ENCODE peak calls at places on chromosomes 12 and 14, in six cellular contexts. One of them, this sample, is unnamed.
A peak's percentile ranks its signal among the peaks of the same experiment; 100 is the strongest.

GRCh38 chr12:62191747-62192485 is 68.3 kb upstream of the USP15 start:
- DNase-seq in adipocyte: no peak
- DNase-seq in astrocyte: peak; percentile 34
- DNase-seq in body of pancreas: peak; percentile 8
- DNase-seq in SK-N-SH: peak; percentile 15
- DNase-seq in right atrium auricular region: no peak
- DNase-seq in this sample: no peak

GRCh38 chr14:103905861-103906456 is 22.3 kb upstream of the TDRD9 start:
- DNase-seq in adipocyte: no peak
- DNase-seq in astrocyte: no peak
- DNase-seq in body of pancreas: no peak
- DNase-seq in SK-N-SH: peak; percentile 53
- DNase-seq in right atrium auricular region: no peak
- DNase-seq in this sample: no peak

GRCh38 chr12:111404362-111405148 is 1.2 kb upstream of the SH2B3 start:
- DNase-seq in adipocyte: peak; percentile 41
- DNase-seq in astrocyte: no peak
- DNase-seq in body of pancreas: peak; percentile 36
- DNase-seq in SK-N-SH: peak; percentile 51
- DNase-seq in right atrium auricular region: no peak
- DNase-seq in this sample: peak; percentile 51

GRCh38 chr12:124837958-124838803 is 25.5 kb downstream of the SCARB1 start:
- DNase-seq in adipocyte: peak; percentile 98
- DNase-seq in astrocyte: peak; percentile 98
- DNase-seq in body of pancreas: peak; percentile 91
- DNase-seq in SK-N-SH: peak; percentile 96
- DNase-seq in right atrium auricular region: peak; percentile 81
- DNase-seq in this sample: peak; percentile 34

GRCh38 chr12:76158518-76159321 is 74.2 kb upstream of the NAP1L1 start:
- DNase-seq in adipocyte: peak; percentile 62
- DNase-seq in astrocyte: peak; percentile 78
- DNase-seq in body of pancreas: peak; percentile 56
- DNase-seq in SK-N-SH: peak; percentile 42
- DNase-seq in right atrium auricular region: peak; percentile 63
- DNase-seq in this sample: peak; percentile 39

GRCh38 chr14:68137704-68138619 is 318.4 kb downstream of the RAD51B start:
- DNase-seq in adipocyte: peak; percentile 96
- DNase-seq in astrocyte: peak; percentile 98
- DNase-seq in body of pancreas: peak; percentile 25
- DNase-seq in SK-N-SH: peak; percentile 5
- DNase-seq in right atrium auricular region: peak; percentile 78
- DNase-seq in this sample: peak; percentile 38

GRCh38 chr14:54622189-54622958 is 55.4 kb downstream of the SAMD4A start:
- DNase-seq in adipocyte: no peak
- DNase-seq in astrocyte: no peak
- DNase-seq in body of pancreas: no peak
- DNase-seq in SK-N-SH: no peak
- DNase-seq in right atrium auricular region: no peak
- DNase-seq in this sample: no peak

GRCh38 chr14:94680498-94681288 is 68.5 kb downstream of the SERPINA3 start:
- DNase-seq in adipocyte: no peak
- DNase-seq in astrocyte: no peak
- DNase-seq in body of pancreas: no peak
- DNase-seq in SK-N-SH: no peak
- DNase-seq in right atrium auricular region: no peak
- DNase-seq in this sample: no peak

GRCh38 chr12:41701943-41702601 is 442.6 kb downstream of the GXYLT1 start:
- DNase-seq in adipocyte: no peak
- DNase-seq in astrocyte: no peak
- DNase-seq in body of pancreas: no peak
- DNase-seq in SK-N-SH: no peak
- DNase-seq in right atrium auricular region: no peak
- DNase-seq in this sample: no peak

GRCh38 chr14:97458302-97459137 is 661.3 kb downstream of the VRK1 start:
- DNase-seq in adipocyte: no peak
- DNase-seq in astrocyte: no peak
- DNase-seq in body of pancreas: peak; percentile 47
- DNase-seq in SK-N-SH: peak; percentile 12
- DNase-seq in right atrium auricular region: no peak
- DNase-seq in this sample: no peak

GRCh38 chr12:56206373-56207166 is 15.2 kb downstream of the RNF41 start:
- DNase-seq in adipocyte: peak; percentile 64
- DNase-seq in astrocyte: peak; percentile 31
- DNase-seq in body of pancreas: peak; percentile 77
- DNase-seq in SK-N-SH: peak; percentile 67
- DNase-seq in right atrium auricular region: no peak
- DNase-seq in this sample: peak; percentile 35

GRCh38 chr12:2332947-2333346 is 280.2 kb downstream of the CACNA1C start:
- DNase-seq in adipocyte: no peak
- DNase-seq in astrocyte: peak; percentile 55
- DNase-seq in body of pancreas: no peak
- DNase-seq in SK-N-SH: no peak
- DNase-seq in right atrium auricular region: no peak
- DNase-seq in this sample: no peak

GRCh38 chr12:88960213-88960878 is 380.1 kb upstream of the KITLG start:
- DNase-seq in adipocyte: peak; percentile 39
- DNase-seq in astrocyte: peak; percentile 70
- DNase-seq in body of pancreas: no peak
- DNase-seq in SK-N-SH: no peak
- DNase-seq in right atrium auricular region: no peak
- DNase-seq in this sample: no peak

GRCh38 chr12:117521327-117521726 is 159.9 kb upstream of the NOS1 start:
- DNase-seq in adipocyte: no peak
- DNase-seq in astrocyte: no peak
- DNase-seq in body of pancreas: no peak
- DNase-seq in SK-N-SH: no peak
- DNase-seq in right atrium auricular region: no peak
- DNase-seq in this sample: no peak

GRCh38 chr12:13101854-13102375 is 1.6 kb downstream of the GSG1 start:
- DNase-seq in adipocyte: peak; percentile 67
- DNase-seq in astrocyte: no peak
- DNase-seq in body of pancreas: no peak
- DNase-seq in SK-N-SH: no peak
- DNase-seq in right atrium auricular region: no peak
- DNase-seq in this sample: no peak

GRCh38 chr12:48978741-48979601 is 849 bp downstream of the WNT1 start:
- DNase-seq in adipocyte: no peak
- DNase-seq in astrocyte: no peak
- DNase-seq in body of pancreas: no peak
- DNase-seq in SK-N-SH: no peak
- DNase-seq in right atrium auricular region: no peak
- DNase-seq in this sample: no peak

GRCh38 chr12:78863482-78864427 is 819 bp upstream of the SYT1 start:
- DNase-seq in adipocyte: peak; percentile 72
- DNase-seq in astrocyte: peak; percentile 65
- DNase-seq in body of pancreas: peak; percentile 60
- DNase-seq in SK-N-SH: peak; percentile 75
- DNase-seq in right atrium auricular region: no peak
- DNase-seq in this sample: peak; percentile 33

GRCh38 chr14:100398044-100398443 is 74.9 kb downstream of the SLC25A47 start:
- DNase-seq in adipocyte: no peak
- DNase-seq in astrocyte: no peak
- DNase-seq in body of pancreas: no peak
- DNase-seq in SK-N-SH: no peak
- DNase-seq in right atrium auricular region: no peak
- DNase-seq in this sample: no peak
- H3K4me3 ChIP-seq in adipocyte: no peak overlapping the region
- H3K4me3 ChIP-seq in astrocyte: no peak overlapping the region
- H3K4me3 ChIP-seq in body of pancreas: no peak overlapping the region
- H3K4me3 ChIP-seq in SK-N-SH: no peak overlapping the region
- H3K4me3 ChIP-seq in right atrium auricular region: no peak overlapping the region
- H3K4me3 ChIP-seq in this sample: no peak overlapping the region

GRCh38 chr14:52179151-52179790 is 88.2 kb upstream of the PTGDR start:
- DNase-seq in adipocyte: no peak
- DNase-seq in astrocyte: no peak
- DNase-seq in body of pancreas: no peak
- DNase-seq in SK-N-SH: no peak
- DNase-seq in right atrium auricular region: no peak
- DNase-seq in this sample: no peak

GRCh38 chr14:52188381-52188780 is 79.1 kb upstream of the PTGDR start:
- DNase-seq in adipocyte: no peak
- DNase-seq in astrocyte: no peak
- DNase-seq in body of pancreas: no peak
- DNase-seq in SK-N-SH: no peak
- DNase-seq in right atrium auricular region: no peak
- DNase-seq in this sample: no peak

GRCh38 chr14:52185178-52185577 is 82.3 kb upstream of the PTGDR start:
- DNase-seq in adipocyte: no peak
- DNase-seq in astrocyte: no peak
- DNase-seq in body of pancreas: no peak
- DNase-seq in SK-N-SH: no peak
- DNase-seq in right atrium auricular region: no peak
- DNase-seq in this sample: no peak

DNA sequence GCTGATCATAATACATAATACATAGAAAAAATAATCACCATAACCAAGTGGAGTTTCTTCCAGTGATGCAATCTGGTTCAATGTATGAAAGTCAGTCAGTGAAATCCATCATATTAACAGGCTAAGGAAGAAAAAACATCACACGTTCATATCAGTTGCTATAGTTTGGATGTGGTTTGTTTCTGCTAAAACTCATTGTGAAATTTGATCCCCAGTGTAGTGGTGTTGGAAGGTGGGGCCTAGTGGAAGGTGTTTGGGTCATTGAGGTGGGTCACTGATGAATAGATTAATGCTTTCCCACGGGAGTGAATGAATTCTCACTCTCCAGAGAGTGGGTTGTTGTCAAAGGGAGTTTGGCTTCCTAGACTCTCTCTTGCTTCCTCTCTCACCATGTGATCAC is 84.6 kb upstream of the PTGDR start:
- DNase-seq in adipocyte: no peak
- DNase-seq in astrocyte: no peak
- DNase-seq in body of pancreas: no peak
- DNase-seq in SK-N-SH: no peak
- DNase-seq in right atrium auricular region: no peak
- DNase-seq in this sample: no peak
- H3K9me3 ChIP-seq in adipocyte: no peaks in the 10 kb centered on the region
- H3K9me3 ChIP-seq in astrocyte: no peaks in the 10 kb centered on the region
- H3K9me3 ChIP-seq in body of pancreas: no peaks in the 10 kb centered on the region
- H3K9me3 ChIP-seq in SK-N-SH: no peaks in the 10 kb centered on the region
- H3K9me3 ChIP-seq in right atrium auricular region: no peaks in the 10 kb centered on the region
- H3K9me3 ChIP-seq in this sample: no peaks in the 10 kb centered on the region

GRCh38 chr14:89040080-89040437 is 215.6 kb downstream of the TTC8 start:
- DNase-seq in adipocyte: no peak
- DNase-seq in astrocyte: no peak
- DNase-seq in body of pancreas: no peak
- DNase-seq in SK-N-SH: no peak
- DNase-seq in right atrium auricular region: no peak
- DNase-seq in this sample: no peak
- H3K4me3 ChIP-seq in adipocyte: peak overlapping the region; percentile 71
- H3K4me3 ChIP-seq in astrocyte: peak overlapping the region; percentile 57
- H3K4me3 ChIP-seq in body of pancreas: no peak overlapping the region
- H3K4me3 ChIP-seq in SK-N-SH: peak overlapping the region; percentile 59
- H3K4me3 ChIP-seq in right atrium auricular region: no peak overlapping the region
- H3K4me3 ChIP-seq in this sample: no peak overlapping the region

GRCh38 chr12:38016606-38017005 is 300.0 kb upstream of the ALG10B start:
- DNase-seq in adipocyte: no peak
- DNase-seq in astrocyte: no peak
- DNase-seq in body of pancreas: no peak
- DNase-seq in SK-N-SH: no peak
- DNase-seq in right atrium auricular region: no peak
- DNase-seq in this sample: no peak
- H3K9me3 ChIP-seq in adipocyte: peaks cover 59% of the 10 kb centered on the region
- H3K9me3 ChIP-seq in astrocyte: no peaks in the 10 kb centered on the region
- H3K9me3 ChIP-seq in body of pancreas: no peaks in the 10 kb centered on the region
- H3K9me3 ChIP-seq in SK-N-SH: no peaks in the 10 kb centered on the region
- H3K9me3 ChIP-seq in right atrium auricular region: peaks cover 56% of the 10 kb centered on the region
- H3K9me3 ChIP-seq in this sample: no peaks in the 10 kb centered on the region